ENCODE peak calls at places on chromosomes 16 and 17, in eight cellular contexts. H is heart right ventricle; K is naive thymus-derived CD4-positive, alpha-beta T cell; Z is substantia nigra; L is upper lobe of right lung; Q is left lung; F is endodermal cell; J is GM23248. E is an unnamed sample.

GRCh38 chr17:38705803-38706624 is 941 bp downstream of the MLLT6 start:
- DNase-seq in F (peak), J (peak), L (peak), H (peak), K (no peak), Z (peak), Q (peak), E (peak)

GRCh38 chr17:73308017-73308823 is 3.6 kb downstream of the CDC42EP4 start:
- DNase-seq in Q (peak), H (peak), J (peak), L (peak), Z (peak), K (no peak), F (peak), E (peak)

GRCh38 chr17:10772425-10773380 is 31.2 kb downstream of the TMEM238L start:
- DNase-seq in K (no peak), H (no peak), Q (no peak), J (no peak), L (no peak), Z (peak), F (peak), E (no peak)

GRCh38 chr17:66636111-66636510 is 198.8 kb upstream of the CACNG5 start:
- DNase-seq in H (no peak), K (no peak), Q (no peak), Z (no peak), J (peak), L (no peak), F (no peak), E (no peak)

GRCh38 chr16:88705746-88706287 is 391 bp downstream of the RNF166 start:
- DNase-seq in Q (no peak), J (peak), H (no peak), F (no peak), L (no peak), K (no peak), Z (no peak), E (no peak)

GRCh38 chr16:7513429-7513828 is 180.8 kb downstream of the RBFOX1 start:
- DNase-seq in K (no peak), J (no peak), F (peak), Z (no peak), H (no peak), Q (no peak), L (no peak), E (no peak)

GRCh38 chr16:5073279-5073629 is 1.6 kb downstream of the ALG1 start:
- DNase-seq in F (no peak), Q (no peak), L (no peak), K (no peak), Z (no peak), H (no peak), J (peak), E (no peak)

GRCh38 chr16:86593913-86594312 is 15.6 kb downstream of the FOXL1 start:
- DNase-seq in H (no peak), K (no peak), F (no peak), Z (no peak), L (no peak), Q (no peak), J (no peak), E (no peak)

GRCh38 chr17:57506253-57506911 is 238.7 kb downstream of the CCDC182 start:
- DNase-seq in L (no peak), F (no peak), K (no peak), Z (no peak), Q (no peak), J (no peak), H (no peak), E (no peak)

GRCh38 chr17:79573196-79573929 is 37.5 kb downstream of the RBFOX3 start:
- DNase-seq in J (no peak), H (no peak), Q (no peak), K (no peak), Z (no peak), L (no peak), F (no peak), E (no peak)

GRCh38 chr17:62693616-62694415 is 66.3 kb downstream of the MRC2 start:
- DNase-seq in H (no peak), L (no peak), Z (no peak), J (no peak), Q (no peak), F (peak), K (no peak), E (peak)

GRCh38 chr17:74182041-74182783 is 21.3 kb upstream of the RPL38 start:
- DNase-seq in F (peak), J (no peak), K (no peak), Z (no peak), L (no peak), Q (peak), H (no peak), E (no peak)

GRCh38 chr16:82603784-82604411 is 22.9 kb upstream of the CDH13 start:
- DNase-seq in K (no peak), F (peak), Q (no peak), H (peak), J (peak), Z (peak), L (no peak), E (peak)

GRCh38 chr17:57475786-57476185 is 219.5 kb downstream of the MSI2 start:
- DNase-seq in Z (no peak), H (no peak), Q (no peak), J (no peak), L (no peak), F (no peak), K (no peak), E (no peak)

GRCh38 chr16:82643936-82644630 is 17.3 kb downstream of the CDH13 start:
- DNase-seq in F (peak), Z (no peak), L (no peak), J (no peak), Q (no peak), H (no peak), K (no peak), E (no peak)

GRCh38 chr16:11123666-11124065 is 132.3 kb downstream of the SOCS1 start:
- DNase-seq in K (no peak), L (no peak), Z (no peak), H (no peak), J (no peak), Q (no peak), F (no peak), E (no peak)
- H3K27ac ChIP-seq in K (no peak), L (no peak), Z (no peak), H (no peak), J (no peak), Q (no peak), F (no peak), E (no peak)

GRCh38 chr16:68117884-68118283 is 32.7 kb downstream of the NFATC3 start:
- DNase-seq in J (no peak), H (no peak), K (no peak), F (no peak), L (no peak), Q (no peak), Z (no peak), E (no peak)

GRCh38 chr16:68113059-68113757 is 28.0 kb downstream of the NFATC3 start:
- DNase-seq in F (no peak), Q (no peak), Z (no peak), K (no peak), H (no peak), J (no peak), L (no peak), E (no peak)

GRCh38 chr16:68113765-68114240 is 28.6 kb downstream of the NFATC3 start:
- DNase-seq in K (no peak), Q (no peak), Z (no peak), L (no peak), H (no peak), F (no peak), J (no peak), E (no peak)

GRCh38 chr16:68116256-68116853 is 31.2 kb downstream of the NFATC3 start:
- DNase-seq in Z (no peak), F (no peak), L (no peak), H (no peak), Q (no peak), K (no peak), J (peak), E (no peak)

DNA sequence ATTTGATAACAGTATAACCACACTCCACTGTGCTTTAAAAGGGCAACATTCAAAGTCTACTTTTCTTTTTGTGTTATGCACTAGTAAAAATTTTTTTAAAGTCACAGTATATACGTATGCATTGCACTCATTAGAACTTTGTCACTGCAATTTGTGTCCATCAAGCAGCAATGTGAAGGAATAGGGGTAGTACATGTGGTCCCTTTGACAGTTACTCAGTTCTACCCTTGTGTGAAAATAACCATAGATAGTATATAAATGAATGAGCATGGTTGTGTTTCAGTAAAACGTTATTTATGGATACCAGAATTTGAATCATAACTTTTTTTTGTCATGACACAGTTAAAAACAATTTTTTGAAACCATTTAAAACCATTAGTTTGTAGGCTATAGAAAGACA is 30.7 kb downstream of the NFATC3 start:
- DNase-seq in L (no peak), J (no peak), K (no peak), Z (no peak), H (no peak), F (no peak), Q (no peak), E (no peak)
- H3K27ac ChIP-seq in L (no peak), J (no peak), K (no peak), Z (no peak), H (no peak), F (no peak), Q (no peak), E (no peak)

DNA sequence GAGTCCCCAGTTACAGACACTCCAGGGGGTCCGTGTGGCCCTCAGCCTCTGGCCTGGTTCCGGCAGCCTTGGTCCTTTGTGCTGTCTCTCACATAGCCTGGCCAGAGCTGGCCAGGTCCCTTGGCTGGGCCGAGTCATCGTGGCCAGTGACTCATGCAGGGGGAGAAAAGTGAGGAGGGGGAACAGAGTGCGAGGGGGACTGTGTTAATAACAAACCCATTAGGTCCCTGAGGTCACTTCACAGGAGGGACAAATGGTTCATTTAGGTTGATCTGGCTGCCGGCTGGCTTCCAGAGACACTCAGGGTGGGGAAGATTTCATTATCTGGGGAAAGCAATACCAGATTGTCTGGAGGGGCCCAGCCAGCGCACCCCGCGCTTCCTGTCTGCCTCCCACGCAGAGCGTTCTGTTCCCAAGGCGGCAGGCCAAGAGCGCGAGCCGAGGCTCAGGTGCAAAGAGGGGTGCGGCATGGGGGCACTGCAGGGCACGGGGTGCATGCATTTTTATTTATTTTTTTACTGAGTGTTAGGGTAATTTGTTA is 223.1 kb downstream of the SEC14L1 start:
- DNase-seq in J (peak), F (peak), K (no peak), H (no peak), Z (no peak), L (peak), Q (peak), E (peak)
- H3K27ac ChIP-seq in J (peak), F (no peak), K (peak), H (peak), Z (no peak), L (no peak), Q (no peak), E (peak)

GRCh38 chr16:81174644-81175324 is 63.7 kb upstream of the BCO1 start:
- DNase-seq in J (peak), K (no peak), F (no peak), H (no peak), Q (no peak), L (no peak), Z (no peak), E (no peak)
- H3K27ac ChIP-seq in J (no peak), K (no peak), F (no peak), H (no peak), Q (no peak), L (no peak), Z (no peak), E (no peak)

GRCh38 chr16:75105306-75106061 is 11.1 kb downstream of the LDHD start:
- DNase-seq in J (peak), Z (peak), K (no peak), F (peak), L (peak), Q (peak), H (peak), E (no peak)

GRCh38 chr16:75106351-75107274 is 10.0 kb downstream of the LDHD start:
- DNase-seq in L (peak), Z (no peak), H (no peak), K (no peak), J (peak), Q (no peak), F (no peak), E (no peak)

GRCh38 chr16:75108792-75109731 is 7.5 kb downstream of the LDHD start:
- DNase-seq in H (peak), Q (peak), J (peak), F (peak), L (peak), Z (peak), K (no peak), E (peak)

GRCh38 chr16:75109732-75110243 is 6.8 kb downstream of the LDHD start:
- DNase-seq in L (peak), H (peak), J (no peak), K (no peak), F (peak), Q (no peak), Z (peak), E (peak)

GRCh38 chr16:75107505-75107904 is 9.1 kb downstream of the LDHD start:
- DNase-seq in J (no peak), Q (no peak), K (no peak), H (no peak), Z (no peak), L (peak), F (no peak), E (no peak)
- H3K27ac ChIP-seq in J (no peak), Q (no peak), K (no peak), H (peak), Z (no peak), L (no peak), F (no peak), E (peak)

GRCh38 chr17:81287741-81288430 is 7.2 kb downstream of the SLC38A10 start:
- DNase-seq in Q (no peak), F (no peak), K (no peak), Z (no peak), J (no peak), L (no peak), H (no peak), E (no peak)
- H3K27ac ChIP-seq in Q (no peak), F (no peak), K (no peak), Z (peak), J (no peak), L (peak), H (peak), E (no peak)

GRCh38 chr16:57371494-57372371 is 557 bp upstream of the CX3CL1 start:
- DNase-seq in L (no peak), J (no peak), Q (no peak), Z (no peak), H (no peak), K (no peak), F (no peak), E (no peak)

GRCh38 chr16:57373117-57373947 is 1.0 kb downstream of the CX3CL1 start:
- DNase-seq in Z (no peak), J (no peak), L (no peak), H (no peak), Q (no peak), K (no peak), F (no peak), E (no peak)

GRCh38 chr16:57376313-57376818 is 4.1 kb downstream of the CX3CL1 start:
- DNase-seq in F (no peak), J (no peak), H (no peak), Z (no peak), K (no peak), L (no peak), Q (no peak), E (no peak)

GRCh38 chr16:57372372-57373116 is at the start of gene CX3CL1:
- DNase-seq in H (peak), Q (peak), K (no peak), F (peak), J (peak), Z (peak), L (peak), E (peak)

GRCh38 chr16:57374067-57374534 is 1.8 kb downstream of the CX3CL1 start:
- DNase-seq in Z (no peak), F (no peak), Q (no peak), H (no peak), K (no peak), L (no peak), J (peak), E (no peak)
- H3K27ac ChIP-seq in Z (no peak), F (no peak), Q (peak), H (peak), K (no peak), L (peak), J (no peak), E (no peak)

GRCh38 chr17:40325156-40326013 is 16.4 kb downstream of the RARA start:
- DNase-seq in F (no peak), H (no peak), J (no peak), L (no peak), Q (no peak), K (no peak), Z (no peak), E (no peak)
- H3K27ac ChIP-seq in F (no peak), H (peak), J (no peak), L (peak), Q (peak), K (peak), Z (no peak), E (no peak)

E was measured in adrenal gland.